ENCODE peak calls at places on chromosomes 3 and 15, in eight cellular contexts. One of them, this sample, is unnamed.

GRCh38 chr3:126320517-126321293 is 36.5 kb downstream of the KLF15 start:
- DNase-seq in stimulated activated CD4-positive, alpha-beta T cell treated with anti-CD3 and anti-CD28 coated beads, Interleukin-12 subunit alpha, Interleukin-12 subunit beta, amount 100 ng/mL, for 4 hours: no peak
- DNase-seq in MM.1S: no peak
- DNase-seq in SJSA1: no peak
- DNase-seq in NB4: no peak
- DNase-seq in stimulated activated CD8-positive, alpha-beta memory T cell treated with anti-CD3 and anti-CD28 coated beads, Interleukin-4, amount 100 ng/mL, for 1 hour: no peak
- DNase-seq in Right ventricle myocardium superior: no peak
- DNase-seq in germinal center: no peak
- DNase-seq in this sample: peak

GRCh38 chr3:45435961-45436360 is 47.6 kb downstream of the LARS2 start:
- DNase-seq in stimulated activated CD4-positive, alpha-beta T cell treated with anti-CD3 and anti-CD28 coated beads, Interleukin-12 subunit alpha, Interleukin-12 subunit beta, amount 100 ng/mL, for 4 hours: no peak
- DNase-seq in MM.1S: no peak
- DNase-seq in SJSA1: no peak
- DNase-seq in NB4: no peak
- DNase-seq in stimulated activated CD8-positive, alpha-beta memory T cell treated with anti-CD3 and anti-CD28 coated beads, Interleukin-4, amount 100 ng/mL, for 1 hour: no peak
- DNase-seq in Right ventricle myocardium superior: no peak
- DNase-seq in germinal center: no peak
- DNase-seq in this sample: no peak

GRCh38 chr15:87827126-87827525 is 429.4 kb downstream of the NTRK3 start:
- DNase-seq in stimulated activated CD4-positive, alpha-beta T cell treated with anti-CD3 and anti-CD28 coated beads, Interleukin-12 subunit alpha, Interleukin-12 subunit beta, amount 100 ng/mL, for 4 hours: no peak
- DNase-seq in MM.1S: no peak
- DNase-seq in SJSA1: no peak
- DNase-seq in NB4: no peak
- DNase-seq in stimulated activated CD8-positive, alpha-beta memory T cell treated with anti-CD3 and anti-CD28 coated beads, Interleukin-4, amount 100 ng/mL, for 1 hour: no peak
- DNase-seq in Right ventricle myocardium superior: no peak
- DNase-seq in germinal center: no peak
- DNase-seq in this sample: no peak

GRCh38 chr3:144968951-144969350 is 997.3 kb downstream of the DIPK2A start:
- DNase-seq in stimulated activated CD4-positive, alpha-beta T cell treated with anti-CD3 and anti-CD28 coated beads, Interleukin-12 subunit alpha, Interleukin-12 subunit beta, amount 100 ng/mL, for 4 hours: no peak
- DNase-seq in MM.1S: no peak
- DNase-seq in SJSA1: no peak
- DNase-seq in NB4: no peak
- DNase-seq in stimulated activated CD8-positive, alpha-beta memory T cell treated with anti-CD3 and anti-CD28 coated beads, Interleukin-4, amount 100 ng/mL, for 1 hour: no peak
- DNase-seq in Right ventricle myocardium superior: no peak
- DNase-seq in germinal center: no peak
- DNase-seq in this sample: no peak

GRCh38 chr3:52032702-52033408 is 23.5 kb downstream of the DUSP7 start:
- DNase-seq in stimulated activated CD4-positive, alpha-beta T cell treated with anti-CD3 and anti-CD28 coated beads, Interleukin-12 subunit alpha, Interleukin-12 subunit beta, amount 100 ng/mL, for 4 hours: no peak
- DNase-seq in MM.1S: no peak
- DNase-seq in SJSA1: no peak
- DNase-seq in NB4: no peak
- DNase-seq in stimulated activated CD8-positive, alpha-beta memory T cell treated with anti-CD3 and anti-CD28 coated beads, Interleukin-4, amount 100 ng/mL, for 1 hour: no peak
- DNase-seq in Right ventricle myocardium superior: no peak
- DNase-seq in germinal center: no peak
- DNase-seq in this sample: no peak

GRCh38 chr3:150868282-150868681 is 37.0 kb downstream of the MINDY4B start:
- DNase-seq in stimulated activated CD4-positive, alpha-beta T cell treated with anti-CD3 and anti-CD28 coated beads, Interleukin-12 subunit alpha, Interleukin-12 subunit beta, amount 100 ng/mL, for 4 hours: no peak
- DNase-seq in MM.1S: no peak
- DNase-seq in SJSA1: no peak
- DNase-seq in NB4: no peak
- DNase-seq in stimulated activated CD8-positive, alpha-beta memory T cell treated with anti-CD3 and anti-CD28 coated beads, Interleukin-4, amount 100 ng/mL, for 1 hour: no peak
- DNase-seq in Right ventricle myocardium superior: no peak
- DNase-seq in germinal center: no peak
- DNase-seq in this sample: no peak

GRCh38 chr3:125306620-125307019 is 68.5 kb downstream of the ZNF148 start:
- DNase-seq in stimulated activated CD4-positive, alpha-beta T cell treated with anti-CD3 and anti-CD28 coated beads, Interleukin-12 subunit alpha, Interleukin-12 subunit beta, amount 100 ng/mL, for 4 hours: no peak
- DNase-seq in MM.1S: no peak
- DNase-seq in SJSA1: no peak
- DNase-seq in NB4: no peak
- DNase-seq in stimulated activated CD8-positive, alpha-beta memory T cell treated with anti-CD3 and anti-CD28 coated beads, Interleukin-4, amount 100 ng/mL, for 1 hour: no peak
- DNase-seq in Right ventricle myocardium superior: no peak
- DNase-seq in germinal center: no peak
- DNase-seq in this sample: no peak

GRCh38 chr3:128011140-128011539 is 41.1 kb upstream of the SEC61A1 start:
- DNase-seq in stimulated activated CD4-positive, alpha-beta T cell treated with anti-CD3 and anti-CD28 coated beads, Interleukin-12 subunit alpha, Interleukin-12 subunit beta, amount 100 ng/mL, for 4 hours: no peak
- DNase-seq in MM.1S: no peak
- DNase-seq in SJSA1: no peak
- DNase-seq in NB4: peak
- DNase-seq in stimulated activated CD8-positive, alpha-beta memory T cell treated with anti-CD3 and anti-CD28 coated beads, Interleukin-4, amount 100 ng/mL, for 1 hour: no peak
- DNase-seq in Right ventricle myocardium superior: no peak
- DNase-seq in germinal center: no peak
- DNase-seq in this sample: no peak

GRCh38 chr15:92035961-92036360 is 182.5 kb downstream of the SLCO3A1 start:
- DNase-seq in stimulated activated CD4-positive, alpha-beta T cell treated with anti-CD3 and anti-CD28 coated beads, Interleukin-12 subunit alpha, Interleukin-12 subunit beta, amount 100 ng/mL, for 4 hours: no peak
- DNase-seq in MM.1S: no peak
- DNase-seq in SJSA1: no peak
- DNase-seq in NB4: no peak
- DNase-seq in stimulated activated CD8-positive, alpha-beta memory T cell treated with anti-CD3 and anti-CD28 coated beads, Interleukin-4, amount 100 ng/mL, for 1 hour: no peak
- DNase-seq in Right ventricle myocardium superior: no peak
- DNase-seq in germinal center: no peak
- DNase-seq in this sample: no peak

GRCh38 chr3:197912770-197913476 is 37.1 kb upstream of the RPL35A start:
- DNase-seq in stimulated activated CD4-positive, alpha-beta T cell treated with anti-CD3 and anti-CD28 coated beads, Interleukin-12 subunit alpha, Interleukin-12 subunit beta, amount 100 ng/mL, for 4 hours: no peak
- DNase-seq in MM.1S: no peak
- DNase-seq in SJSA1: no peak
- DNase-seq in NB4: no peak
- DNase-seq in stimulated activated CD8-positive, alpha-beta memory T cell treated with anti-CD3 and anti-CD28 coated beads, Interleukin-4, amount 100 ng/mL, for 1 hour: no peak
- DNase-seq in Right ventricle myocardium superior: no peak
- DNase-seq in germinal center: no peak
- DNase-seq in this sample: no peak

GRCh38 chr3:8191406-8191805 is 310.2 kb upstream of the LMCD1 start:
- DNase-seq in stimulated activated CD4-positive, alpha-beta T cell treated with anti-CD3 and anti-CD28 coated beads, Interleukin-12 subunit alpha, Interleukin-12 subunit beta, amount 100 ng/mL, for 4 hours: no peak
- DNase-seq in MM.1S: no peak
- DNase-seq in SJSA1: no peak
- DNase-seq in NB4: no peak
- DNase-seq in stimulated activated CD8-positive, alpha-beta memory T cell treated with anti-CD3 and anti-CD28 coated beads, Interleukin-4, amount 100 ng/mL, for 1 hour: no peak
- DNase-seq in Right ventricle myocardium superior: no peak
- DNase-seq in germinal center: no peak
- DNase-seq in this sample: no peak

GRCh38 chr3:160837394-160837975 is 81.5 kb downstream of the PPM1L start:
- DNase-seq in stimulated activated CD4-positive, alpha-beta T cell treated with anti-CD3 and anti-CD28 coated beads, Interleukin-12 subunit alpha, Interleukin-12 subunit beta, amount 100 ng/mL, for 4 hours: no peak
- DNase-seq in MM.1S: no peak
- DNase-seq in SJSA1: no peak
- DNase-seq in NB4: peak
- DNase-seq in stimulated activated CD8-positive, alpha-beta memory T cell treated with anti-CD3 and anti-CD28 coated beads, Interleukin-4, amount 100 ng/mL, for 1 hour: no peak
- DNase-seq in Right ventricle myocardium superior: no peak
- DNase-seq in germinal center: no peak
- DNase-seq in this sample: no peak

GRCh38 chr3:134597390-134597975 is 53.3 kb downstream of the KY start:
- DNase-seq in stimulated activated CD4-positive, alpha-beta T cell treated with anti-CD3 and anti-CD28 coated beads, Interleukin-12 subunit alpha, Interleukin-12 subunit beta, amount 100 ng/mL, for 4 hours: no peak
- DNase-seq in MM.1S: no peak
- DNase-seq in SJSA1: no peak
- DNase-seq in NB4: peak
- DNase-seq in stimulated activated CD8-positive, alpha-beta memory T cell treated with anti-CD3 and anti-CD28 coated beads, Interleukin-4, amount 100 ng/mL, for 1 hour: no peak
- DNase-seq in Right ventricle myocardium superior: no peak
- DNase-seq in germinal center: no peak
- DNase-seq in this sample: no peak

GRCh38 chr3:197378987-197379718 is 80.7 kb upstream of the DLG1 start:
- DNase-seq in stimulated activated CD4-positive, alpha-beta T cell treated with anti-CD3 and anti-CD28 coated beads, Interleukin-12 subunit alpha, Interleukin-12 subunit beta, amount 100 ng/mL, for 4 hours: no peak
- DNase-seq in MM.1S: peak
- DNase-seq in SJSA1: peak
- DNase-seq in NB4: peak
- DNase-seq in stimulated activated CD8-positive, alpha-beta memory T cell treated with anti-CD3 and anti-CD28 coated beads, Interleukin-4, amount 100 ng/mL, for 1 hour: no peak
- DNase-seq in Right ventricle myocardium superior: no peak
- DNase-seq in germinal center: no peak
- DNase-seq in this sample: peak

GRCh38 chr3:21647961-21648360 is 103.0 kb downstream of the ZNF385D start:
- DNase-seq in stimulated activated CD4-positive, alpha-beta T cell treated with anti-CD3 and anti-CD28 coated beads, Interleukin-12 subunit alpha, Interleukin-12 subunit beta, amount 100 ng/mL, for 4 hours: no peak
- DNase-seq in MM.1S: no peak
- DNase-seq in SJSA1: no peak
- DNase-seq in NB4: no peak
- DNase-seq in stimulated activated CD8-positive, alpha-beta memory T cell treated with anti-CD3 and anti-CD28 coated beads, Interleukin-4, amount 100 ng/mL, for 1 hour: no peak
- DNase-seq in Right ventricle myocardium superior: no peak
- DNase-seq in germinal center: no peak
- DNase-seq in this sample: no peak

GRCh38 chr3:77254967-77255831 is 215.3 kb downstream of the ROBO2 start:
- DNase-seq in stimulated activated CD4-positive, alpha-beta T cell treated with anti-CD3 and anti-CD28 coated beads, Interleukin-12 subunit alpha, Interleukin-12 subunit beta, amount 100 ng/mL, for 4 hours: no peak
- DNase-seq in MM.1S: peak
- DNase-seq in SJSA1: no peak
- DNase-seq in NB4: peak
- DNase-seq in stimulated activated CD8-positive, alpha-beta memory T cell treated with anti-CD3 and anti-CD28 coated beads, Interleukin-4, amount 100 ng/mL, for 1 hour: no peak
- DNase-seq in Right ventricle myocardium superior: no peak
- DNase-seq in germinal center: peak
- DNase-seq in this sample: no peak

GRCh38 chr3:71006810-71007785 is 576.4 kb downstream of the FOXP1 start:
- DNase-seq in stimulated activated CD4-positive, alpha-beta T cell treated with anti-CD3 and anti-CD28 coated beads, Interleukin-12 subunit alpha, Interleukin-12 subunit beta, amount 100 ng/mL, for 4 hours: no peak
- DNase-seq in MM.1S: peak
- DNase-seq in SJSA1: no peak
- DNase-seq in NB4: peak
- DNase-seq in stimulated activated CD8-positive, alpha-beta memory T cell treated with anti-CD3 and anti-CD28 coated beads, Interleukin-4, amount 100 ng/mL, for 1 hour: no peak
- DNase-seq in Right ventricle myocardium superior: no peak
- DNase-seq in germinal center: peak
- DNase-seq in this sample: no peak

GRCh38 chr3:66744986-66745385 is 244.2 kb upstream of the LRIG1 start:
- DNase-seq in stimulated activated CD4-positive, alpha-beta T cell treated with anti-CD3 and anti-CD28 coated beads, Interleukin-12 subunit alpha, Interleukin-12 subunit beta, amount 100 ng/mL, for 4 hours: no peak
- DNase-seq in MM.1S: no peak
- DNase-seq in SJSA1: no peak
- DNase-seq in NB4: no peak
- DNase-seq in stimulated activated CD8-positive, alpha-beta memory T cell treated with anti-CD3 and anti-CD28 coated beads, Interleukin-4, amount 100 ng/mL, for 1 hour: no peak
- DNase-seq in Right ventricle myocardium superior: no peak
- DNase-seq in germinal center: no peak
- DNase-seq in this sample: no peak

GRCh38 chr3:181604267-181604666 is 107.5 kb upstream of the SOX2 start:
- DNase-seq in stimulated activated CD4-positive, alpha-beta T cell treated with anti-CD3 and anti-CD28 coated beads, Interleukin-12 subunit alpha, Interleukin-12 subunit beta, amount 100 ng/mL, for 4 hours: no peak
- DNase-seq in MM.1S: no peak
- DNase-seq in SJSA1: no peak
- DNase-seq in NB4: no peak
- DNase-seq in stimulated activated CD8-positive, alpha-beta memory T cell treated with anti-CD3 and anti-CD28 coated beads, Interleukin-4, amount 100 ng/mL, for 1 hour: no peak
- DNase-seq in Right ventricle myocardium superior: no peak
- DNase-seq in germinal center: no peak
- DNase-seq in this sample: no peak

GRCh38 chr15:67824900-67825879 is at the start of gene SKOR1:
- DNase-seq in stimulated activated CD4-positive, alpha-beta T cell treated with anti-CD3 and anti-CD28 coated beads, Interleukin-12 subunit alpha, Interleukin-12 subunit beta, amount 100 ng/mL, for 4 hours: no peak
- DNase-seq in MM.1S: no peak
- DNase-seq in SJSA1: no peak
- DNase-seq in NB4: no peak
- DNase-seq in stimulated activated CD8-positive, alpha-beta memory T cell treated with anti-CD3 and anti-CD28 coated beads, Interleukin-4, amount 100 ng/mL, for 1 hour: no peak
- DNase-seq in Right ventricle myocardium superior: no peak
- DNase-seq in germinal center: peak
- DNase-seq in this sample: no peak

GRCh38 chr15:77402740-77403379 is 17.0 kb downstream of the PEAK1 start:
- DNase-seq in stimulated activated CD4-positive, alpha-beta T cell treated with anti-CD3 and anti-CD28 coated beads, Interleukin-12 subunit alpha, Interleukin-12 subunit beta, amount 100 ng/mL, for 4 hours: no peak
- DNase-seq in MM.1S: no peak
- DNase-seq in SJSA1: no peak
- DNase-seq in NB4: no peak
- DNase-seq in stimulated activated CD8-positive, alpha-beta memory T cell treated with anti-CD3 and anti-CD28 coated beads, Interleukin-4, amount 100 ng/mL, for 1 hour: no peak
- DNase-seq in Right ventricle myocardium superior: no peak
- DNase-seq in germinal center: no peak
- DNase-seq in this sample: no peak

GRCh38 chr3:24943961-24944360 is 449.3 kb upstream of the THRB start:
- DNase-seq in stimulated activated CD4-positive, alpha-beta T cell treated with anti-CD3 and anti-CD28 coated beads, Interleukin-12 subunit alpha, Interleukin-12 subunit beta, amount 100 ng/mL, for 4 hours: no peak
- DNase-seq in MM.1S: no peak
- DNase-seq in SJSA1: no peak
- DNase-seq in NB4: no peak
- DNase-seq in stimulated activated CD8-positive, alpha-beta memory T cell treated with anti-CD3 and anti-CD28 coated beads, Interleukin-4, amount 100 ng/mL, for 1 hour: no peak
- DNase-seq in Right ventricle myocardium superior: no peak
- DNase-seq in germinal center: no peak
- DNase-seq in this sample: no peak

GRCh38 chr15:40251455-40252140 is 12.7 kb downstream of the PAK6 start:
- DNase-seq in stimulated activated CD4-positive, alpha-beta T cell treated with anti-CD3 and anti-CD28 coated beads, Interleukin-12 subunit alpha, Interleukin-12 subunit beta, amount 100 ng/mL, for 4 hours: no peak
- DNase-seq in MM.1S: no peak
- DNase-seq in SJSA1: no peak
- DNase-seq in NB4: no peak
- DNase-seq in stimulated activated CD8-positive, alpha-beta memory T cell treated with anti-CD3 and anti-CD28 coated beads, Interleukin-4, amount 100 ng/mL, for 1 hour: no peak
- DNase-seq in Right ventricle myocardium superior: peak
- DNase-seq in germinal center: no peak
- DNase-seq in this sample: no peak

GRCh38 chr3:174529298-174529697 is 329.8 kb upstream of the NAALADL2 start:
- DNase-seq in stimulated activated CD4-positive, alpha-beta T cell treated with anti-CD3 and anti-CD28 coated beads, Interleukin-12 subunit alpha, Interleukin-12 subunit beta, amount 100 ng/mL, for 4 hours: no peak
- DNase-seq in MM.1S: no peak
- DNase-seq in SJSA1: no peak
- DNase-seq in NB4: peak
- DNase-seq in stimulated activated CD8-positive, alpha-beta memory T cell treated with anti-CD3 and anti-CD28 coated beads, Interleukin-4, amount 100 ng/mL, for 1 hour: no peak
- DNase-seq in Right ventricle myocardium superior: no peak
- DNase-seq in germinal center: no peak
- DNase-seq in this sample: no peak

GRCh38 chr3:62636235-62636826 is 238.9 kb downstream of the CADPS start:
- DNase-seq in stimulated activated CD4-positive, alpha-beta T cell treated with anti-CD3 and anti-CD28 coated beads, Interleukin-12 subunit alpha, Interleukin-12 subunit beta, amount 100 ng/mL, for 4 hours: no peak
- DNase-seq in MM.1S: no peak
- DNase-seq in SJSA1: no peak
- DNase-seq in NB4: no peak
- DNase-seq in stimulated activated CD8-positive, alpha-beta memory T cell treated with anti-CD3 and anti-CD28 coated beads, Interleukin-4, amount 100 ng/mL, for 1 hour: no peak
- DNase-seq in Right ventricle myocardium superior: no peak
- DNase-seq in germinal center: no peak
- DNase-seq in this sample: no peak

GRCh38 chr3:171788546-171789351 is 21.5 kb downstream of the PLD1 start:
- DNase-seq in stimulated activated CD4-positive, alpha-beta T cell treated with anti-CD3 and anti-CD28 coated beads, Interleukin-12 subunit alpha, Interleukin-12 subunit beta, amount 100 ng/mL, for 4 hours: no peak
- DNase-seq in MM.1S: no peak
- DNase-seq in SJSA1: no peak
- DNase-seq in NB4: peak
- DNase-seq in stimulated activated CD8-positive, alpha-beta memory T cell treated with anti-CD3 and anti-CD28 coated beads, Interleukin-4, amount 100 ng/mL, for 1 hour: no peak
- DNase-seq in Right ventricle myocardium superior: no peak
- DNase-seq in germinal center: no peak
- DNase-seq in this sample: no peak

GRCh38 chr3:32842531-32842931 is 24.7 kb downstream of the TRIM71 start:
- DNase-seq in stimulated activated CD4-positive, alpha-beta T cell treated with anti-CD3 and anti-CD28 coated beads, Interleukin-12 subunit alpha, Interleukin-12 subunit beta, amount 100 ng/mL, for 4 hours: no peak
- DNase-seq in MM.1S: peak
- DNase-seq in SJSA1: no peak
- DNase-seq in NB4: no peak
- DNase-seq in stimulated activated CD8-positive, alpha-beta memory T cell treated with anti-CD3 and anti-CD28 coated beads, Interleukin-4, amount 100 ng/mL, for 1 hour: no peak
- DNase-seq in Right ventricle myocardium superior: no peak
- DNase-seq in germinal center: no peak
- DNase-seq in this sample: no peak

This sample was measured in mesenteric fat pad.